ENCODE peak calls at places on chromosomes 3 and 15, in six cellular contexts. F is kidney, Y is ovary, I is HFFc6, V is WTC11, Z is fibroblast of mammary gland. Q is an unnamed sample.

GRCh38 chr3:9715764-9716437 is 12.3 kb downstream of the CPNE9 start:
- DNase-seq in Y (peak; percentile 72), V (no peak), I (peak; percentile 84), F (peak; percentile 81), Z (peak; percentile 86), Q (peak; percentile 82)

GRCh38 chr3:77686560-77686959 is 646.7 kb downstream of the ROBO2 start:
- DNase-seq in F (no peak), I (no peak), Z (no peak), V (peak; percentile 17), Y (no peak), Q (no peak)

GRCh38 chr15:25679492-25679891 is 183.6 kb downstream of the ATP10A start:
- DNase-seq in I (no peak), Z (no peak), F (no peak), Y (no peak), V (no peak), Q (no peak)

GRCh38 chr3:148631124-148631903 is 66.4 kb upstream of the AGTR1 start:
- DNase-seq in V (peak; percentile 47), Y (no peak), I (no peak), Z (peak; percentile 23), F (no peak), Q (no peak)

GRCh38 chr3:34419801-34420200 is 621.4 kb downstream of the PDCD6IP start:
- DNase-seq in F (no peak), I (no peak), Z (no peak), V (peak; percentile 16), Y (no peak), Q (no peak)

GRCh38 chr3:182692685-182693084 is 100.6 kb upstream of the ATP11B start:
- DNase-seq in Z (no peak), Y (no peak), F (no peak), I (no peak), V (no peak), Q (no peak)

GRCh38 chr3:154178172-154178571 is 57.0 kb downstream of the ARHGEF26 start:
- DNase-seq in I (no peak), Y (no peak), Z (peak; percentile 4), F (no peak), V (no peak), Q (no peak)

GRCh38 chr3:124351430-124352142 is 359.7 kb upstream of the ROPN1 start:
- DNase-seq in Z (peak; percentile 68), Y (no peak), I (peak; percentile 69), V (peak; percentile 26), F (no peak), Q (peak; percentile 5)

GRCh38 chr15:38708672-38709188 is 144.1 kb upstream of the RASGRP1 start:
- DNase-seq in F (no peak), Y (no peak), I (peak; percentile 30), Z (no peak), V (no peak), Q (no peak)

GRCh38 chr15:93614446-93615104 is 525.6 kb upstream of the RGMA start:
- DNase-seq in Y (no peak), I (no peak), V (no peak), F (no peak), Z (no peak), Q (no peak)

GRCh38 chr3:141049681-141050080 is 1.5 kb upstream of the SPSB4 start:
- DNase-seq in Z (no peak), I (no peak), V (peak; percentile 46), Y (no peak), F (no peak), Q (no peak)
- TF ChIP-seq CTCF in Z (peak; percentile 15), I (peak; percentile 39), V (peak; percentile 38), Y (no peak), F (no peak), Q (no peak)

GRCh38 chr3:136237961-136238649 is 12.0 kb upstream of the PCCB start:
- DNase-seq in I (no peak), Y (no peak), Z (no peak), F (no peak), V (no peak), Q (no peak)
- TF ChIP-seq CTCF in I (no peak), Y (no peak), Z (no peak), F (no peak), V (no peak), Q (no peak)

DNA sequence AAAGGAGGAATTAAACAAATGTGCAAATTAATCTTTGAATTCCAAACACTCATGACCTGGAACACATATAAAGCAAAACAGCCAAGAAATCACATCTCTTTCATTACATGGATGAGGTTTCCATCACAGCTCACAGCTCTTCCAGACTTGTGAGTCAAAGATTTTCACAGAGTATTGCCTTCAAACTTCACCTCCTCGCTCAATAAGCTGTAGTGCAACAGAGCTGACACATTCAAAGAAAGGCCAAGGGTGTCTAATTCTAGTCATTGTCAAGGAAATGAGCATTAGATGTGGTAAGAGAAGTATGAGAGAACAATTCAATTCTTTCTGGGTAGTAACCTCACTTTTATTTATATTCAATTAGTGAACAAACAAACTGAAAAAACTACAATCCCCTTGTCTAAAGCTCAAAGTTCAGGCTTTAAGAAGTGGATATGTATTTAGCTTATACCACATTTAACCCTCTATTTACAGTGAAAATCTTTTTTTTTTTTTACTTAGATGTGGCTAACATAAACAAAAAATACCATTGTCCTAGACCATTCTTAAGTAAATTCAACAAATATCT is 11.9 kb downstream of the WDR72 start:
- DNase-seq in F (no peak), I (no peak), Z (no peak), Y (no peak), V (no peak), Q (no peak)
- TF ChIP-seq CTCF in F (no peak), I (no peak), Z (no peak), Y (no peak), V (no peak), Q (no peak)

DNA sequence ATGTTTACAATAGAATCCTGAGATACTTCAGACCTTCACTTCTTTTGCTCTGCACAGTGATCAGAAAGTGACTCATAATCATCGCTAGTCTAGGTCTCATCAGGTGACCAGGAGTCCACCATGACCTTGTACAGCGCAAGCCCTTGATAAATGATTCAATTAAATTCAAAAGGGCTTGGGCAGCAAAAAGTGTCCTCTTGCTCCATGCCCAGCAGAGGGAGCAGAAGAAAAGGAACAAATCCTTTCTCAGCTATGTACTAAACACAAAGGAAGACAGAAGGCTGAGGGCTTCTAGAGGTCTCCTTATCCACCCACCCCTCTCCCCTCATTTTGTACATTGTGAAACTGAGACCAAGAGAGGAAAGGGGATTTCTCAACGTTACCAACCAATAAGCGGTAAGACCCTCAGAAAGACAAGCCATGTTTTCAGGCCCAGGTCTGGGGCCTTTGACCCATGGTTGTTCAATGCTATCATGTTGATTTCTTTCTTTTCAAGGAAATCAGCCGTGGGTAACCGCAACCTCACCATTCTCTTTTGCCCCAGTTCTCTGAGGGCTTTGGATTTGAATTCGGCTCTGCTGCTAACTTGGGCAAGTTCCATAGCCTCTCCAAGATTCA is 74.8 kb downstream of the AQP9 start:
- DNase-seq in V (no peak), Y (no peak), F (no peak), I (peak; percentile 48), Z (peak; percentile 78), Q (no peak)
- TF ChIP-seq CTCF in V (no peak), Y (peak; percentile 44), F (peak; percentile 54), I (peak; percentile 76), Z (peak; percentile 81), Q (peak; percentile 72)

GRCh38 chr15:77783636-77784035 is 150.9 kb upstream of the LINGO1 start:
- DNase-seq in Y (no peak), F (no peak), V (no peak), I (no peak), Z (no peak), Q (no peak)

GRCh38 chr15:77782691-77783090 is 150.0 kb upstream of the LINGO1 start:
- DNase-seq in V (no peak), Y (no peak), Z (no peak), F (no peak), I (no peak), Q (no peak)

GRCh38 chr15:77786956-77787355 is 154.2 kb upstream of the LINGO1 start:
- DNase-seq in Y (no peak), F (no peak), Z (no peak), I (no peak), V (no peak), Q (no peak)

GRCh38 chr15:77786181-77786890 is 153.6 kb upstream of the LINGO1 start:
- DNase-seq in F (no peak), V (no peak), Z (no peak), Y (no peak), I (no peak), Q (no peak)

DNA sequence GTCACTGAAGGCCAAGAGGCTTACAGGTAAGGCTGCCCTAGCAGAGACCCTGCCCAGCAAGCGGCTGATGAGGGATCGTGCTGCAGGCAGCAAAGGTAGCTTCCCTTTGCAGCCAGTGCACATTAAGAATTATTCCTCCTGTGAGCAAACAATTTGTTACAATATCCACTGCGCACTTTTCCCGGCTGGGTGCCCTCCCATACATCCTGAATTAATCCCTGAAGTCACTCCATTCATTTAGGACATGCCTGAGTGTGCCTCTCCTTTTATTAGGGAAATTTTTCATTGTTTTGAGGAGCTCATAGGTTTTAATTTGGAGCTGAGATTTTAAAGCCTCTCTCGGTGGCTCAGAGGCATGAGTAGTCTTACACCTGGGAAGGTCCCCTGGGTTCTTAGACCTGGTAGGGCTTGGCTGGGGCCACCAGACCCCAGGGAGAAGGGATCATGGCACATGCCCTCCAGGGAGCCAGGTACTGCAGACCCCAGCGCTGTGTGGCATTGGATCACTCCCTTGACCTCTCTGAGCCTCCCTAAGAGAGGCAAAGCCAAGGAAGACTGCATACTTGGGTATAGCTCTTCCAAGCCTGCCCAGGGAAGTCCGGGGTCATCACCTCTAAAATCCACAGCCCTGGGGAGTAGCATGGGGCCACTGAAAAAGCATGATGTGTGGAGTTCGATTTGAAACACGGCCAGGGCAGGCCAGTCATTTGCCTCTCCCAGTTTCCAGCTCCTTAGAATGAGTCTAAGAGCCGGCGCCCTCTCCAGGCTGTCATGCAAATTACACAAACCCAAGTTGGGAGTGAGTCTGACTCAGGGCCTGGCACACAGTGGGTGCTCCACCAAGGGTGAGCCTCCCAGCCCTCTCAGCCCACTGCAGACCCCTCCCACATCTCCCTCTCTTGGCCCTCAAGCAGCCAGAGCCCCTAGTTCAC is 151.9 kb upstream of the LINGO1 start:
- DNase-seq in F (no peak), Y (no peak), I (peak; percentile 2), V (peak; percentile 79), Z (peak; percentile 34), Q (no peak)
- TF ChIP-seq CTCF in F (peak; percentile 6), Y (no peak), I (peak; percentile 71), V (peak; percentile 58), Z (peak; percentile 43), Q (peak; percentile 29)

GRCh38 chr3:123270818-123271217 is 69.1 kb downstream of the SEC22A start:
- DNase-seq in Y (no peak), F (no peak), Z (no peak), V (no peak), I (no peak), Q (no peak)

GRCh38 chr3:123262868-123263267 is 61.1 kb downstream of the SEC22A start:
- DNase-seq in Y (no peak), F (no peak), Z (no peak), I (no peak), V (no peak), Q (no peak)

GRCh38 chr3:123272547-123272946 is 70.8 kb downstream of the SEC22A start:
- DNase-seq in I (peak; percentile 61), Z (peak; percentile 46), V (no peak), F (no peak), Y (no peak), Q (no peak)

GRCh38 chr3:123271466-123272159 is 69.9 kb downstream of the SEC22A start:
- DNase-seq in Z (peak; percentile 14), F (no peak), I (no peak), Y (peak; percentile 48), V (no peak), Q (no peak)

DNA sequence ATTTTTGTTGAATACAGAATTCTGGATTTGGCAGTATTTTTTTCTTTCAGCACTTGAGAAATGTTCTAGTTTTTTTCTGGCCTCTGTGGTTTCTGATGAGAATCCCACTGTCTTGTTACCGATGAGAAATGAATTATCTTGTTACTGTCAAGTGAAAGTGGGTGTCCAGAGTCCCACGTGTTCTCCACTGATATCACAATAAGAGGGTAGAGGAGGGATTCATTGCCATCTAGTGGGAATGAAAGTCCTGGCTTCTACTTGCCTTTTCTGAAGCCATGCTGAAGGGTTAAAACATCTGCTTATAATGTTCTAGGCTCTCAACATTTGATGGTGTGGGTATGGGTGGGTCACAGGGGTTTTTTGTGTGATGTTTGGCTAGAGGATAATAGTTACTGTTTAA is 66.1 kb downstream of the SEC22A start:
- DNase-seq in I (no peak), Z (peak; percentile 25), Y (no peak), F (no peak), V (no peak), Q (no peak)
- TF ChIP-seq CTCF in I (no peak), Z (no peak), Y (no peak), F (no peak), V (no peak), Q (no peak)

Q was measured in AG09319.